ENCODE peak calls at places on chromosomes 16 and 17, in five cellular contexts. L is heart left ventricle; Q is neural crest cell; R is activated CD8-positive, alpha-beta T cell treated with anti-CD3 and anti-CD28 coated beads for 36 hours; C is OCI-LY7. J is an unnamed sample.

GRCh38 chr16:46857261-46857962 is 26.4 kb upstream of the C16orf87 start:
- DNase-seq in L (no peak), Q (peak), R (peak), C (peak), J (no peak)

GRCh38 chr17:78316115-78316866 is 43.6 kb downstream of the SOCS3 start:
- DNase-seq in L (no peak), Q (no peak), R (no peak), C (no peak), J (peak)

GRCh38 chr17:15935891-15936290 is 9.0 kb upstream of the ADORA2B start:
- DNase-seq in L (no peak), Q (no peak), R (no peak), C (no peak), J (no peak)

GRCh38 chr17:38897176-38897575 is 27.3 kb downstream of the LASP1 start:
- DNase-seq in L (peak), Q (no peak), R (no peak), C (no peak), J (no peak)

GRCh38 chr16:66190411-66190810 is 176.1 kb upstream of the CDH5 start:
- DNase-seq in L (no peak), Q (no peak), R (no peak), C (no peak), J (no peak)

GRCh38 chr16:27390157-27390556 is 11.8 kb upstream of the IL21R start:
- DNase-seq in L (no peak), Q (no peak), R (no peak), C (no peak), J (no peak)

GRCh38 chr17:14372905-14373559 is 72.2 kb downstream of the HS3ST3B1 start:
- DNase-seq in L (no peak), Q (peak), R (no peak), C (no peak), J (no peak)

GRCh38 chr17:39608601-39609000 is 881 bp upstream of the NEUROD2 start:
- DNase-seq in L (no peak), Q (no peak), R (no peak), C (no peak), J (no peak)

GRCh38 chr17:77070888-77071279 is 69.9 kb upstream of the SEC14L1 start:
- DNase-seq in L (no peak), Q (no peak), R (no peak), C (no peak), J (no peak)

GRCh38 chr17:82984751-82985435 is 94.5 kb upstream of the METRNL start:
- DNase-seq in L (no peak), Q (no peak), R (no peak), C (no peak), J (no peak)

GRCh38 chr17:28755486-28755885 is 11.7 kb downstream of the TRAF4 start:
- DNase-seq in L (no peak), Q (no peak), R (no peak), C (no peak), J (no peak)

GRCh38 chr17:11948791-11949190 is 48.5 kb downstream of the ZNF18 start:
- DNase-seq in L (peak), Q (no peak), R (no peak), C (no peak), J (no peak)

GRCh38 chr16:85328665-85329058 is 216.4 kb upstream of the CIBAR2 start:
- DNase-seq in L (no peak), Q (peak), R (no peak), C (no peak), J (no peak)

GRCh38 chr17:17906418-17907215 is 65.6 kb downstream of the TOM1L2 start:
- DNase-seq in L (no peak), Q (no peak), R (no peak), C (no peak), J (no peak)

GRCh38 chr16:53952215-53953208 is 248.6 kb downstream of the FTO start:
- DNase-seq in L (no peak), Q (no peak), R (no peak), C (peak), J (peak)

GRCh38 chr16:74034862-74035261 is 261.8 kb upstream of the PSMD7 start:
- DNase-seq in L (no peak), Q (peak), R (no peak), C (peak), J (peak)

GRCh38 chr17:69227536-69227935 is 1.1 kb downstream of the ABCA10 start:
- DNase-seq in L (no peak), Q (no peak), R (no peak), C (peak), J (no peak)

GRCh38 chr17:64357191-64357981 is 33.3 kb downstream of the PECAM1 start:
- DNase-seq in L (peak), Q (no peak), R (no peak), C (no peak), J (no peak)

GRCh38 chr16:50182441-50182840 is 29.3 kb downstream of the TENT4B start:
- DNase-seq in L (no peak), Q (no peak), R (no peak), C (no peak), J (no peak)

GRCh38 chr16:3152273-3153076 is 17.6 kb downstream of the ZNF213 start:
- DNase-seq in L (peak), Q (peak), R (peak), C (peak), J (peak)
- TF ChIP-seq CTCF in L (peak), Q (peak), R (no peak), C (peak), J (peak)

GRCh38 chr17:2937331-2938003 is 125.9 kb downstream of the OR1D5 start:
- DNase-seq in L (no peak), Q (no peak), R (no peak), C (no peak), J (no peak)
- TF ChIP-seq CTCF in L (no peak), Q (no peak), R (no peak), C (peak), J (no peak)

GRCh38 chr17:62965649-62966425 is at the start of gene TANC2:
- DNase-seq in L (peak), Q (peak), R (peak), C (peak), J (peak)
- TF ChIP-seq CTCF in L (no peak), Q (no peak), R (no peak), C (no peak), J (no peak)

DNA sequence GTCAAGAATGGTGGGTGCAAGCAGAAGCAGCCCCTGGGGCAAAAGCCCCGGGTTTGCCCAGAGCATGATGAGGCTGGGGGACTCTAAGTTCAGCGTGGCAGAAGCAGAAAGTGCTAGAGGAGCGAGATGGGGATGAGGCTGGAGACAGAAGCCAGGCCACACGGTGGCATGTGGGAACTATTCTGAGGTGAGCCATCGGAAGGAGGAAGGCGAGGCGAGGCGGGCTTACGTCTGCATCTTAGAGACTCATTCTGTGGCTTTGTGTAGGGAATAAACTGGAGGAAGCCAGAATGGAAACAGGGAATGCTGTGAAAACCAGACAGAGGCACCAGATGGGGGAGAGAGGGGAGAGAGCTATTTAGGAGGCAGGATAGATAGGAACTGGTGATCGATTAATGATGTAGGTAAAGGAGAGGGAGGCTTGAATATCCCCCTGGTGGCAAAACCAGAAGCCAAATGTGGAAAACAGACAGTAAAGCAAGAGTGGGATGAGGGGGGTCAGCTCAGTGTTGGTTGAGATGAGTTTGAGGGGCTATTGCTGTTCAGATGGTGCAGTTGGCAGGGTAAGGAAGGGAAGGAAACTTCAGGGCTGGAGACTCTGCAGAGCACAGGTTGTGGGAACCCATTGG is 3.1 kb upstream of the TNFSF13 start:
- DNase-seq in L (no peak), Q (no peak), R (no peak), C (no peak), J (no peak)
- TF ChIP-seq CTCF in L (no peak), Q (peak), R (peak), C (no peak), J (no peak)

DNA sequence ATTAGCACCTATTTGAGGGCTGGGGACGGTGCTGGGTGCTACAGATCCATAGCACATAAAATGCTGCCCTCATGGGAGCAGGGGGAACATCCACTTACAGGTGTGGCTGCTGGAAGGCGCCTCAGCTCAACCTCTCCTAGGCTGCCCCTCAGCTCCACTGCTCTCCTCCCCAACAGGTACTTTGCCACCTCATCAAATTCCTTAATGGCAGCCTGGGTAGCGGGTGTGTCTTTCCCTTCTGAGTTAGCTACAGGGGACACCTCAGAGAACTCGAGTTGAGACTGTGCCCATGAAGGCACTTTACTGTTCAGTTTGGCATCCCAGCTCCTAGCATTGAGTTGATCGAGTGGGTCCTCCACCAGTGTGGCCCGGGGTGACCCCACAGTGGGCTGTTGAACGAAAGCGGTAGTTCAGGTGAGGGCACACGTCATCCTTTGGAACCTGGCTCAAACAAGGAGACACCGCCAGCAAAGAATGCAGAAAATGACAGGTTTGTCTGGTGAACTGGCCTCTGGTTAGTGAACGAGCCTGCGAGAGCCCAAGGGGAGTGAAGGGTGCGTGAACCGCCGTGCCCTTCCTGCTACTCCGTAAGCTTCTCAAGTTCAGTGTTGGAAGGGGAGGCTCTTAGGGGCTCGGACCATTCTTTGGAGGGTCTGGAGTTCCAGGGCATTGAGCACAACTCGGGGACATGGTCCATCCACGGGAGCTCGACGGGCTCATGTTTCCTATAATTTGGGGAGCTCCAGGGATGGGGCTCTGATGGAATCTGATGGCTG is 3.5 kb upstream of the CMIP start:
- DNase-seq in L (no peak), Q (no peak), R (no peak), C (no peak), J (no peak)
- TF ChIP-seq CTCF in L (no peak), Q (no peak), R (no peak), C (no peak), J (no peak)

DNA sequence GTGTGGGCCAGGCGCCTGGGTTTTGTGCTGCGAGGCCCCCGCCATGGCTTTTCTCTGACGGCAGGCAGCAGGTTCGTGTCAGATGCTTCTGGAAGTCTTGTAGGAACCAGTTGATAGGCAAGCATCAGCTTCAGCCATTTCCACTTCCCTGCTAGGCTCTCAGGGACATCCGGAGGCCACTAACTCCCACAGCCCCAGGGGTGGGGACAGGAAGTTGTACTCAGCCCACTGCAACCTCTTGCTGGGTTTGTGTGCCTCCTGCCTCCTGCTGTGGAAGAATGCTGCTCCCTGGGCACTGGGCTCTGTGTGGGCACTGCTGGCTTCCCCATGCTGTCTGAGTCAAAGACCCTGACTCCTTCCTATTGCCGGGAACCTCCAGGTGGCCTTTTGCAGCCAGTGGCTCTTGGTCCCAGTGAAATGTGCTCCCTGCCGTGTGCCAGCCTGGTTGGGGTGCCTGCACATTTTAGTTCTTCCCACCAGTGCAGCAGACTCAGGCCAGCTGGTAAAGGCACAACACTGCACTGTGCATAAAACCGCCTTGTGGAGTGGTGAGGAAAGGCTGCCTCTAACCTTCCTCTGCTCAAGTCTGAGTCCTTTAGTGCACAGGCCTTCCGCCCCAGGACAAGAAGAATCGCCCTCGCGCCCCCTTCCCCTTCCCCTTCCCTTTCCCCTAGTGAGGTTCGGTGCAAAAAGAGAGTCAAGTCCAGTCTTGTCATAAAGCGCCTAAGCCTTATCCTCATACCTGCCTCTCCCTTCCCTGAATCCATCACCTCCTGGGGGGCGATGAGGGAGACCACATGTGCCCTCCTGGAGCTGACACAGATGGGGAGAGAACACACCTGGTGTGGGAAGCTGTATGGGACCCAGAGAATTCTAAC is 16.6 kb downstream of the LDHD start:
- DNase-seq in L (peak), Q (no peak), R (peak), C (peak), J (no peak)
- TF ChIP-seq CTCF in L (no peak), Q (no peak), R (no peak), C (no peak), J (no peak)

DNA sequence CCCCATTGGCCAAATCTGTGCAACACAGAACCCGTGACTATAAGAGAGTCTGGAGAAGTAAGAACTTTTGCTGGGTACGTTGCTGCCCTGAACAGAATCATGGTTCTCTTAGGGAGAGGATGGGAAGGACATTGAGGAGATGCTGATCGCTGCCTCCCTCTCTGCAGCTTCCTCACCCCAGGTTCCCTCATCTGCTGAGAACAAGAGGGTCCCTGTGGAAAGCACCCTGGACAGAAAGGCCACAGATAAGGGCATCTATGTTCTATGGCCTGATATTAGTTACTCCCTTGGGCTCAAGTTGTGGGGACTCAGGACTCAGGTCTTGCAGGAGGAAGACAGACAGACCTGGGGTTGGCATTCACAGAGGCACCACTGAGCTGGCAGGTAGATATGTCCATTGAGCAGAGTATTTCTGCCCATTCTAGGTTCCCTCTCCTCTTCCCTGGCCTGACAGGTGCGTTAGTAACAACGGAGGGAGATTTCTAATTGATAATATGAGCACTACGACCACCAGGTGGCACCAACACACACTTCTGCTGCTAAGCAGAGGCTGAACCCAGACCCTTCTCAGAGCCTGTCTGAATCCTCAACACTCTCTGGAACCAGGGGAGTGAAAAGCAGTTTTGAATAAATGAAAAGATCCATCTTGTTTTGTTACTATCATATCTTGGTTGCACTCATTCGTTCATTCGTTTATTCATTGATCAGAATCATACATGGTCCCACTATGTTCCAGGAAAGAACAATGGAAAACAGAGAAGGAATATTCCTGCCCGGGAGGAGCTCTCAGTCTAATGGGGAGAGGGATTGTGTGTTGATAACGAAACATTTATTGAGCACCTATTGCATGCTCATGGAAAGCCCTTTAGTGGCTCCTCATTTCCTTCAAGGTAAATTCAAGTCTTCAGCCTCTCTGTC is 56.4 kb downstream of the SLC6A2 start:
- DNase-seq in L (peak), Q (peak), R (peak), C (peak), J (peak)
- TF ChIP-seq CTCF in L (peak), Q (peak), R (peak), C (peak), J (peak)